ENCODE peak calls at places on chromosomes 6 and 20, in ten cellular contexts. H is HCT116, G is type B pancreatic cell, W is foreskin keratinocyte, K is HepG2, C is body of pancreas, D is lung, B is progenitor cell of endocrine pancreas, E is AG09309, Q is uterus. O is an unnamed sample.

GRCh38 chr6:72769459-72770125 is 147.7 kb downstream of the KCNQ5 start:
- DNase-seq in H (no peak), G (no peak), W (no peak), K (no peak), C (no peak), D (no peak), B (no peak), E (no peak), Q (no peak), O (no peak)

GRCh38 chr6:13362432-13362831 is 34.1 kb upstream of the TBC1D7 start:
- DNase-seq in H (no peak), G (no peak), W (no peak), K (no peak), C (no peak), D (no peak), B (no peak), E (no peak), Q (no peak), O (no peak)

GRCh38 chr6:124964764-124965105 is 2.5 kb downstream of the RNF217 start:
- DNase-seq in H (no peak), G (no peak), W (no peak), K (no peak), C (no peak), D (no peak), B (no peak), E (no peak), Q (no peak), O (no peak)

GRCh38 chr6:12291083-12291784 is 1.1 kb downstream of the EDN1 start:
- DNase-seq in H (no peak), G (no peak), W (no peak), K (no peak), C (no peak), D (no peak), B (no peak), E (no peak), Q (no peak), O (peak)

GRCh38 chr6:90288404-90288803 is 8.2 kb downstream of the BACH2 start:
- DNase-seq in H (no peak), G (no peak), W (no peak), K (no peak), C (no peak), D (no peak), B (no peak), E (no peak), Q (no peak), O (peak)

GRCh38 chr6:113969888-113970807 is 800 bp downstream of the HDAC2 start:
- DNase-seq in H (no peak), G (peak), W (peak), K (peak), C (peak), D (peak), B (peak), E (no peak), Q (peak), O (peak)

GRCh38 chr6:157317129-157317814 is 6.0 kb downstream of the TMEM242 start:
- DNase-seq in H (peak), G (no peak), W (peak), K (peak), C (peak), D (peak), B (no peak), E (peak), Q (peak), O (no peak)

GRCh38 chr20:63315982-63316491 is 23.1 kb downstream of the COL20A1 start:
- DNase-seq in H (no peak), G (no peak), W (no peak), K (no peak), C (peak), D (no peak), B (no peak), E (no peak), Q (no peak), O (no peak)

GRCh38 chr6:3813150-3813780 is 35.9 kb upstream of the FAM50B start:
- DNase-seq in H (no peak), G (no peak), W (no peak), K (peak), C (no peak), D (peak), B (no peak), E (no peak), Q (peak), O (no peak)

GRCh38 chr6:24974182-24975171 is 38.7 kb upstream of the RIPOR2 start:
- DNase-seq in H (no peak), G (no peak), W (no peak), K (no peak), C (no peak), D (no peak), B (no peak), E (no peak), Q (no peak), O (no peak)

GRCh38 chr20:3168829-3169590 is 4.3 kb downstream of the LZTS3 start:
- DNase-seq in H (no peak), G (no peak), W (no peak), K (no peak), C (no peak), D (no peak), B (no peak), E (no peak), Q (no peak), O (no peak)

GRCh38 chr20:53739799-53740785 is 146.5 kb upstream of the ZNF217 start:
- DNase-seq in H (no peak), G (no peak), W (peak), K (no peak), C (peak), D (no peak), B (no peak), E (no peak), Q (no peak), O (no peak)

GRCh38 chr6:63928613-63929012 is 293.0 kb downstream of the PHF3 start:
- DNase-seq in H (no peak), G (no peak), W (no peak), K (no peak), C (no peak), D (no peak), B (no peak), E (no peak), Q (no peak), O (peak)

GRCh38 chr20:11675920-11676617 is 241.6 kb upstream of the BTBD3 start:
- DNase-seq in H (no peak), G (no peak), W (no peak), K (no peak), C (no peak), D (no peak), B (no peak), E (no peak), Q (no peak), O (peak)

GRCh38 chr6:165636415-165637048 is 26.5 kb downstream of the PDE10A start:
- DNase-seq in H (no peak), G (no peak), W (no peak), K (no peak), C (no peak), D (no peak), B (no peak), E (no peak), Q (no peak), O (peak)

GRCh38 chr6:69421270-69421669 is 375.5 kb downstream of the LMBRD1 start:
- DNase-seq in H (no peak), G (no peak), W (no peak), K (no peak), C (no peak), D (no peak), B (no peak), E (no peak), Q (no peak), O (no peak)

GRCh38 chr6:3919130-3919628 is 70.0 kb downstream of the FAM50B start:
- DNase-seq in H (no peak), G (no peak), W (peak), K (no peak), C (no peak), D (peak), B (no peak), E (peak), Q (no peak), O (no peak)

GRCh38 chr6:12266571-12266970 is 23.6 kb upstream of the EDN1 start:
- DNase-seq in H (no peak), G (no peak), W (no peak), K (no peak), C (no peak), D (no peak), B (no peak), E (no peak), Q (no peak), O (no peak)

GRCh38 chr6:41022294-41022693 is 16.7 kb downstream of the UNC5CL start:
- DNase-seq in H (no peak), G (no peak), W (peak), K (no peak), C (no peak), D (no peak), B (no peak), E (no peak), Q (no peak), O (no peak)

GRCh38 chr6:79797912-79798311 is 149.4 kb downstream of the ELOVL4 start:
- DNase-seq in H (no peak), G (no peak), W (no peak), K (no peak), C (no peak), D (no peak), B (no peak), E (no peak), Q (no peak), O (no peak)

DNA sequence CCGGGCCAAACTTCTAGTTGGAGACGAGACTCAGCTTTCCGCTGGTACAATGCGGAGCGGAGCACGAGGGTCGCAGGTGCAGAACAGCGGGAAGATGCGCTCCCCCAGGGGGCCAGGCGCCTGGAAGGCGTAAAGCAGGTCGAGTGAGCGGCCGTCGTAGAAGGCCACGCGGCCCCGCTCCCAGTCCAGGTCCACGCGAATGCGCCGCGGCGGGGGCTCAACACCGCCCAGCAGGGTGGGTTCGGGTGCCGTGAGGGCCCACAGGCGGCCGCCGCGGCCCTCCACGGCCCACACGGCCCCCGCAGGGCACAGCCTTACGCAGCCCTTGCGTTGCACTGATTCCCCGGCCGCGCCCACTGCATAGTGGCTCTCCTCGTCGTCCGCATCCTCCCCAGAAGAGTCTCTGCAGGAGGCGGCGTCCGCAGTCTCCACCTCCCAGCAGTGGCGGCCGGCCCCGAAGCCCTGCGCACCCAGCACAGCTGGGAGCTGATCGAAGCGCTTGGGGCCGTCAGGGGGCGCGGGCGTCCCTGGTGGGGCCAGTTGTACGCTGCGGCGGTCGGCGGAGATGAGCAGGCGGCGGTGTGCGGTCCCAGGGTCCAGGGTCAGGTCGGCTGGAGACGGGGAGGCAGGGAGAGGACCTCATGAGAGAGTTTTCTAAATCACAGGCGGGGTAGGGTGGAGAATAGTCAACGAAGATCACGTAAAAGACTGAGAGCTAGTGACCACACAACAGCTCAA is 4.3 kb downstream of the PPP1R11 start:
- DNase-seq in H (no peak), G (no peak), W (no peak), K (no peak), C (no peak), D (no peak), B (no peak), E (no peak), Q (no peak), O (peak)
- TF ChIP-seq CTCF in H (no peak), G (no peak), W (no peak), K (no peak), C (no peak), D (no peak), B (peak), E (no peak), Q (no peak), O (peak)

GRCh38 chr6:16338577-16339262 is 100.3 kb downstream of the GMPR start:
- DNase-seq in H (no peak), G (no peak), W (peak), K (no peak), C (peak), D (peak), B (no peak), E (peak), Q (peak), O (peak)
- TF ChIP-seq CTCF in H (peak), G (peak), W (peak), K (peak), C (no peak), D (no peak), B (peak), E (peak), Q (peak), O (peak)

DNA sequence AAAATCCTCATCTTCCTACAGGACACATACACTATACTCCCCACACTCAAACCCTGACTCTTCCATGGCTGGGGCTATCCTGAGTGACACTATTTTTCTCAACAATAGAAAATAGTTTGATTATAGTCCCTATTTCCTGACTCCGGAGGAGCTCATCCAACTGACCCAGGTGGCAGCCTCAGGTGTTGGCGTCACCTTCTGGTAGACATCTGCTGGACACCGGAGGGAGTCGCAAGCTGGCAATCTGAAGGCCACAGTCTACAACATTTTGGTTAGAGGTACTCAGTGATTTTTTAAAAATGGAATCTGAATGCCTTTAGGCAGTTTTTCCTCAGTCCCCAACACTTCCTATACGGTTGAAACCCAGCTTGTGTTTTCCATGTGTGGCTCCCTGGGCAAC is 32.2 kb upstream of the OCSTAMP start:
- DNase-seq in H (no peak), G (no peak), W (no peak), K (no peak), C (no peak), D (no peak), B (no peak), E (no peak), Q (no peak), O (no peak)
- TF ChIP-seq CTCF in H (peak), G (no peak), W (no peak), K (peak), C (no peak), D (no peak), B (no peak), E (no peak), Q (no peak), O (no peak)

GRCh38 chr6:161353208-161353613 is 79.3 kb upstream of the AGPAT4 start:
- DNase-seq in H (peak), G (no peak), W (no peak), K (peak), C (peak), D (no peak), B (no peak), E (no peak), Q (no peak), O (peak)
- TF ChIP-seq CTCF in H (peak), G (peak), W (peak), K (peak), C (no peak), D (no peak), B (peak), E (no peak), Q (no peak), O (peak)

GRCh38 chr6:43120938-43121913 is 45.1 kb downstream of the PTK7 start:
- DNase-seq in H (peak), G (no peak), W (peak), K (no peak), C (peak), D (peak), B (no peak), E (peak), Q (peak), O (peak)
- TF ChIP-seq CTCF in H (no peak), G (no peak), W (peak), K (no peak), C (no peak), D (no peak), B (no peak), E (no peak), Q (no peak), O (no peak)

GRCh38 chr6:167305796-167306195 is 14.7 kb downstream of the UNC93A start:
- DNase-seq in H (no peak), G (no peak), W (no peak), K (no peak), C (no peak), D (no peak), B (no peak), E (no peak), Q (no peak), O (no peak)

GRCh38 chr6:167306401-167306998 is 15.4 kb downstream of the UNC93A start:
- DNase-seq in H (peak), G (no peak), W (no peak), K (peak), C (no peak), D (no peak), B (no peak), E (no peak), Q (no peak), O (no peak)

GRCh38 chr6:167307342-167307955 is 16.3 kb downstream of the UNC93A start:
- DNase-seq in H (no peak), G (no peak), W (no peak), K (no peak), C (no peak), D (no peak), B (no peak), E (no peak), Q (no peak), O (no peak)

GRCh38 chr6:167311286-167311685 is 13.6 kb upstream of the TTLL2 start:
- DNase-seq in H (no peak), G (no peak), W (no peak), K (no peak), C (no peak), D (no peak), B (no peak), E (no peak), Q (peak), O (no peak)

GRCh38 chr6:167308207-167308606 is 16.7 kb upstream of the TTLL2 start:
- DNase-seq in H (no peak), G (no peak), W (no peak), K (no peak), C (no peak), D (no peak), B (no peak), E (no peak), Q (no peak), O (no peak)
- TF ChIP-seq CTCF in H (no peak), G (no peak), W (no peak), K (no peak), C (no peak), D (no peak), B (no peak), E (no peak), Q (no peak), O (no peak)

DNA sequence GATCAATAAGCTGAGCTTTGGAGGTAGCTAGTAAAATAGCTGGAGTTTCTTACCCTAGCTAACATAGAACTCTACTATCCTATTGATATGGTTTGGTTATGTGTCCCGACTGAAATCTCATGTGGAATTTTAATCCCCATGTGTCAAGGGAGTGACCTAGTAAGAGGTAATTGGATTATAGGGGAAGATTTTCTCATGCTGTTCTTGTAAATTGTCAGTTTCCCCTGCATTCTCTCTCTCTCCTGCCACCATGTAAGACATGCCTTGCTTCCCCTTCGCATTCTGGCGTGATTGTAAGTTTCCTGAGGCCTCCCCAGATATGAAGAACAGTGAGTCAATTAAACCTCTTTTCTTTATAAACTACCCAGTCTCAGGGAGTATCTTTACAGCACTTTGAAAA is 24.6 kb upstream of the SYNE1 start:
- DNase-seq in H (no peak), G (no peak), W (no peak), K (no peak), C (no peak), D (no peak), B (no peak), E (no peak), Q (no peak), O (no peak)
- TF ChIP-seq CTCF in H (no peak), G (no peak), W (no peak), K (no peak), C (no peak), D (no peak), B (no peak), E (no peak), Q (no peak), O (no peak)

O was measured in neural progenitor cell.